ENCODE peak calls at places on chromosomes 13 and 19, in five cellular contexts. One of them, this sample, is unnamed.

GRCh38 chr13:113232208-113233003 is 23.0 kb downstream of the CUL4A start:
- DNase-seq in astrocyte: no peak
- DNase-seq in stimulated activated CD8-positive, alpha-beta memory T cell treated with anti-CD3 and anti-CD28 coated beads, Interleukin-7, amount 100 ng/mL, for 48 hours: no peak
- DNase-seq in T-helper 17 cell: no peak
- DNase-seq in T-helper 2 cell treated with Interferon-gamma antibody and Interleukin-4, amounts not matched to agents 5 μg/mL and 100 μg/mL, for 36 hours: no peak
- DNase-seq in this sample: no peak

GRCh38 chr13:109996404-109996960 is 210.1 kb upstream of the IRS2 start:
- DNase-seq in astrocyte: no peak
- DNase-seq in stimulated activated CD8-positive, alpha-beta memory T cell treated with anti-CD3 and anti-CD28 coated beads, Interleukin-7, amount 100 ng/mL, for 48 hours: no peak
- DNase-seq in T-helper 17 cell: no peak
- DNase-seq in T-helper 2 cell treated with Interferon-gamma antibody and Interleukin-4, amounts not matched to agents 5 μg/mL and 100 μg/mL, for 36 hours: no peak
- DNase-seq in this sample: no peak

GRCh38 chr19:9673912-9674668 is 810 bp downstream of the ZNF562 start:
- DNase-seq in astrocyte: peak
- DNase-seq in stimulated activated CD8-positive, alpha-beta memory T cell treated with anti-CD3 and anti-CD28 coated beads, Interleukin-7, amount 100 ng/mL, for 48 hours: no peak
- DNase-seq in T-helper 17 cell: no peak
- DNase-seq in T-helper 2 cell treated with Interferon-gamma antibody and Interleukin-4, amounts not matched to agents 5 μg/mL and 100 μg/mL, for 36 hours: peak
- DNase-seq in this sample: peak

GRCh38 chr13:80214521-80214941 is 126.4 kb downstream of the SPRY2 start:
- DNase-seq in astrocyte: peak
- DNase-seq in stimulated activated CD8-positive, alpha-beta memory T cell treated with anti-CD3 and anti-CD28 coated beads, Interleukin-7, amount 100 ng/mL, for 48 hours: no peak
- DNase-seq in T-helper 17 cell: no peak
- DNase-seq in T-helper 2 cell treated with Interferon-gamma antibody and Interleukin-4, amounts not matched to agents 5 μg/mL and 100 μg/mL, for 36 hours: no peak
- DNase-seq in this sample: no peak

GRCh38 chr13:113759525-113760137 is 605 bp downstream of the TMEM255B start:
- DNase-seq in astrocyte: no peak
- DNase-seq in stimulated activated CD8-positive, alpha-beta memory T cell treated with anti-CD3 and anti-CD28 coated beads, Interleukin-7, amount 100 ng/mL, for 48 hours: no peak
- DNase-seq in T-helper 17 cell: no peak
- DNase-seq in T-helper 2 cell treated with Interferon-gamma antibody and Interleukin-4, amounts not matched to agents 5 μg/mL and 100 μg/mL, for 36 hours: no peak
- DNase-seq in this sample: no peak

GRCh38 chr13:48236528-48237353 is 3.7 kb downstream of the ITM2B start:
- DNase-seq in astrocyte: no peak
- DNase-seq in stimulated activated CD8-positive, alpha-beta memory T cell treated with anti-CD3 and anti-CD28 coated beads, Interleukin-7, amount 100 ng/mL, for 48 hours: no peak
- DNase-seq in T-helper 17 cell: no peak
- DNase-seq in T-helper 2 cell treated with Interferon-gamma antibody and Interleukin-4, amounts not matched to agents 5 μg/mL and 100 μg/mL, for 36 hours: no peak
- DNase-seq in this sample: no peak

GRCh38 chr13:33017410-33017929 is 1.2 kb downstream of the KL start:
- DNase-seq in astrocyte: peak
- DNase-seq in stimulated activated CD8-positive, alpha-beta memory T cell treated with anti-CD3 and anti-CD28 coated beads, Interleukin-7, amount 100 ng/mL, for 48 hours: no peak
- DNase-seq in T-helper 17 cell: no peak
- DNase-seq in T-helper 2 cell treated with Interferon-gamma antibody and Interleukin-4, amounts not matched to agents 5 μg/mL and 100 μg/mL, for 36 hours: peak
- DNase-seq in this sample: peak

GRCh38 chr13:29498426-29499040 is 97.0 kb downstream of the SLC7A1 start:
- DNase-seq in astrocyte: no peak
- DNase-seq in stimulated activated CD8-positive, alpha-beta memory T cell treated with anti-CD3 and anti-CD28 coated beads, Interleukin-7, amount 100 ng/mL, for 48 hours: no peak
- DNase-seq in T-helper 17 cell: no peak
- DNase-seq in T-helper 2 cell treated with Interferon-gamma antibody and Interleukin-4, amounts not matched to agents 5 μg/mL and 100 μg/mL, for 36 hours: no peak
- DNase-seq in this sample: no peak

GRCh38 chr13:39676315-39676876 is 20.9 kb downstream of the COG6 start:
- DNase-seq in astrocyte: no peak
- DNase-seq in stimulated activated CD8-positive, alpha-beta memory T cell treated with anti-CD3 and anti-CD28 coated beads, Interleukin-7, amount 100 ng/mL, for 48 hours: no peak
- DNase-seq in T-helper 17 cell: no peak
- DNase-seq in T-helper 2 cell treated with Interferon-gamma antibody and Interleukin-4, amounts not matched to agents 5 μg/mL and 100 μg/mL, for 36 hours: no peak
- DNase-seq in this sample: peak

GRCh38 chr13:110283661-110284516 is 23.1 kb downstream of the COL4A1 start:
- DNase-seq in astrocyte: peak
- DNase-seq in stimulated activated CD8-positive, alpha-beta memory T cell treated with anti-CD3 and anti-CD28 coated beads, Interleukin-7, amount 100 ng/mL, for 48 hours: no peak
- DNase-seq in T-helper 17 cell: no peak
- DNase-seq in T-helper 2 cell treated with Interferon-gamma antibody and Interleukin-4, amounts not matched to agents 5 μg/mL and 100 μg/mL, for 36 hours: no peak
- DNase-seq in this sample: no peak

GRCh38 chr19:46776927-46777911 is 11.2 kb downstream of the SLC1A5 start:
- DNase-seq in astrocyte: no peak
- DNase-seq in stimulated activated CD8-positive, alpha-beta memory T cell treated with anti-CD3 and anti-CD28 coated beads, Interleukin-7, amount 100 ng/mL, for 48 hours: no peak
- DNase-seq in T-helper 17 cell: no peak
- DNase-seq in T-helper 2 cell treated with Interferon-gamma antibody and Interleukin-4, amounts not matched to agents 5 μg/mL and 100 μg/mL, for 36 hours: no peak
- DNase-seq in this sample: no peak

GRCh38 chr19:57664269-57665127 is 4.2 kb upstream of the ZSCAN4 start:
- DNase-seq in astrocyte: peak
- DNase-seq in stimulated activated CD8-positive, alpha-beta memory T cell treated with anti-CD3 and anti-CD28 coated beads, Interleukin-7, amount 100 ng/mL, for 48 hours: no peak
- DNase-seq in T-helper 17 cell: no peak
- DNase-seq in T-helper 2 cell treated with Interferon-gamma antibody and Interleukin-4, amounts not matched to agents 5 μg/mL and 100 μg/mL, for 36 hours: no peak
- DNase-seq in this sample: no peak

GRCh38 chr19:3450796-3451411 is 29.4 kb downstream of the SMIM24 start:
- DNase-seq in astrocyte: peak
- DNase-seq in stimulated activated CD8-positive, alpha-beta memory T cell treated with anti-CD3 and anti-CD28 coated beads, Interleukin-7, amount 100 ng/mL, for 48 hours: no peak
- DNase-seq in T-helper 17 cell: no peak
- DNase-seq in T-helper 2 cell treated with Interferon-gamma antibody and Interleukin-4, amounts not matched to agents 5 μg/mL and 100 μg/mL, for 36 hours: no peak
- DNase-seq in this sample: no peak

GRCh38 chr13:67369895-67370660 is 139.9 kb upstream of the PCDH9 start:
- DNase-seq in astrocyte: peak
- DNase-seq in stimulated activated CD8-positive, alpha-beta memory T cell treated with anti-CD3 and anti-CD28 coated beads, Interleukin-7, amount 100 ng/mL, for 48 hours: no peak
- DNase-seq in T-helper 17 cell: no peak
- DNase-seq in T-helper 2 cell treated with Interferon-gamma antibody and Interleukin-4, amounts not matched to agents 5 μg/mL and 100 μg/mL, for 36 hours: no peak
- DNase-seq in this sample: no peak

GRCh38 chr19:28887920-28888618 is 324.9 kb downstream of the UQCRFS1 start:
- DNase-seq in astrocyte: no peak
- DNase-seq in stimulated activated CD8-positive, alpha-beta memory T cell treated with anti-CD3 and anti-CD28 coated beads, Interleukin-7, amount 100 ng/mL, for 48 hours: no peak
- DNase-seq in T-helper 17 cell: no peak
- DNase-seq in T-helper 2 cell treated with Interferon-gamma antibody and Interleukin-4, amounts not matched to agents 5 μg/mL and 100 μg/mL, for 36 hours: no peak
- DNase-seq in this sample: no peak

GRCh38 chr13:39588384-39588783 is 14.6 kb downstream of the LHFPL6 start:
- DNase-seq in astrocyte: no peak
- DNase-seq in stimulated activated CD8-positive, alpha-beta memory T cell treated with anti-CD3 and anti-CD28 coated beads, Interleukin-7, amount 100 ng/mL, for 48 hours: no peak
- DNase-seq in T-helper 17 cell: no peak
- DNase-seq in T-helper 2 cell treated with Interferon-gamma antibody and Interleukin-4, amounts not matched to agents 5 μg/mL and 100 μg/mL, for 36 hours: no peak
- DNase-seq in this sample: no peak

GRCh38 chr13:112575680-112576079 is 12.3 kb downstream of the TUBGCP3 start:
- DNase-seq in astrocyte: peak
- DNase-seq in stimulated activated CD8-positive, alpha-beta memory T cell treated with anti-CD3 and anti-CD28 coated beads, Interleukin-7, amount 100 ng/mL, for 48 hours: no peak
- DNase-seq in T-helper 17 cell: no peak
- DNase-seq in T-helper 2 cell treated with Interferon-gamma antibody and Interleukin-4, amounts not matched to agents 5 μg/mL and 100 μg/mL, for 36 hours: no peak
- DNase-seq in this sample: no peak

This sample was measured in GM06990.